ENCODE peak calls at places on chromosomes 5 and 9, in seven cellular contexts. X is A549, K is H1, G is HepG2, L is tibial nerve, W is transverse colon, O is K562. A is an unnamed sample.

GRCh38 chr9:89138463-89139390 is 39.9 kb downstream of the SHC3 start:
- DNase-seq in G (no peak), O (no peak), L (no peak), K (no peak), W (no peak), X (no peak), A (no peak)

GRCh38 chr5:82912462-82912861 is 164.7 kb downstream of the TMEM167A start:
- DNase-seq in O (no peak), K (no peak), W (no peak), L (no peak), X (no peak), G (no peak), A (no peak)

GRCh38 chr9:110807956-110808598 is 139.5 kb downstream of the MUSK start:
- DNase-seq in L (no peak), O (no peak), X (no peak), G (no peak), K (no peak), W (no peak), A (no peak)

GRCh38 chr9:130122465-130122864 is 49.7 kb upstream of the NCS1 start:
- DNase-seq in L (no peak), O (no peak), K (no peak), G (no peak), X (no peak), W (no peak), A (no peak)

GRCh38 chr5:141680751-141681201 is 1.3 kb downstream of the ARAP3 start:
- DNase-seq in X (no peak), O (peak; percentile 33), L (no peak), G (peak; percentile 7), K (peak; percentile 77), W (peak; percentile 19), A (no peak)

GRCh38 chr5:142900926-142901325 is 130.7 kb downstream of the ARHGAP26 start:
- DNase-seq in O (no peak), L (no peak), W (no peak), K (no peak), G (no peak), X (no peak), A (no peak)

GRCh38 chr9:131395027-131395744 is 1.3 kb downstream of the PRRC2B start:
- DNase-seq in W (peak; percentile 73), G (no peak), L (no peak), X (no peak), O (peak; percentile 42), K (peak; percentile 71), A (no peak)

GRCh38 chr9:129140397-129141065 is 29.3 kb downstream of the PTPA start:
- DNase-seq in W (peak; percentile 55), L (no peak), G (peak; percentile 56), X (peak; percentile 35), K (peak; percentile 69), O (peak; percentile 63), A (peak; percentile 52)

GRCh38 chr9:98375138-98375726 is 119.8 kb upstream of the TBC1D2 start:
- DNase-seq in G (no peak), O (peak; percentile 55), K (no peak), L (no peak), X (peak; percentile 53), W (no peak), A (no peak)

GRCh38 chr5:174799146-174799545 is 74.8 kb downstream of the MSX2 start:
- DNase-seq in G (no peak), O (no peak), K (no peak), X (no peak), L (no peak), W (no peak), A (no peak)

GRCh38 chr9:98230789-98231188 is 24.7 kb downstream of the TBC1D2 start:
- DNase-seq in G (no peak), X (no peak), O (no peak), L (no peak), W (no peak), K (no peak), A (no peak)

GRCh38 chr5:60488466-60489130 is 211.4 kb downstream of the DEPDC1B start:
- DNase-seq in G (no peak), O (no peak), L (no peak), X (no peak), K (no peak), W (no peak), A (no peak)
- H3K27ac ChIP-seq in G (peak overlapping the region; percentile 81), O (no peak overlapping the region), L (no peak overlapping the region), X (peak overlapping the region; percentile 79), K (no peak overlapping the region), W (peak overlapping the region; percentile 40), A (no peak overlapping the region)

GRCh38 chr9:135155396-135155795 is 67.9 kb downstream of the OLFM1 start:
- DNase-seq in K (no peak), L (no peak), W (no peak), G (no peak), X (no peak), O (no peak), A (no peak)

GRCh38 chr9:135151905-135152304 is 64.4 kb downstream of the OLFM1 start:
- DNase-seq in X (no peak), G (no peak), K (no peak), L (no peak), O (no peak), W (no peak), A (no peak)

GRCh38 chr9:135150981-135151380 is 63.5 kb downstream of the OLFM1 start:
- DNase-seq in W (no peak), K (no peak), L (no peak), X (no peak), O (no peak), G (no peak), A (no peak)

GRCh38 chr9:135154050-135154570 is 66.6 kb downstream of the OLFM1 start:
- DNase-seq in K (no peak), X (no peak), G (no peak), W (no peak), L (no peak), O (no peak), A (no peak)

GRCh38 chr9:135152608-135153337 is 65.3 kb downstream of the OLFM1 start:
- DNase-seq in X (no peak), W (no peak), L (no peak), G (peak; percentile 7), O (peak; percentile 63), K (peak; percentile 60), A (no peak)
- H3K4me1 ChIP-seq in X (peaks cover 9% of the 10 kb centered on the region), W (no peaks in the 10 kb centered on the region), L (no peaks in the 10 kb centered on the region), G (no peaks in the 10 kb centered on the region), O (peaks cover 6% of the 10 kb centered on the region), K (no peaks in the 10 kb centered on the region), A (no peaks in the 10 kb centered on the region)

DNA sequence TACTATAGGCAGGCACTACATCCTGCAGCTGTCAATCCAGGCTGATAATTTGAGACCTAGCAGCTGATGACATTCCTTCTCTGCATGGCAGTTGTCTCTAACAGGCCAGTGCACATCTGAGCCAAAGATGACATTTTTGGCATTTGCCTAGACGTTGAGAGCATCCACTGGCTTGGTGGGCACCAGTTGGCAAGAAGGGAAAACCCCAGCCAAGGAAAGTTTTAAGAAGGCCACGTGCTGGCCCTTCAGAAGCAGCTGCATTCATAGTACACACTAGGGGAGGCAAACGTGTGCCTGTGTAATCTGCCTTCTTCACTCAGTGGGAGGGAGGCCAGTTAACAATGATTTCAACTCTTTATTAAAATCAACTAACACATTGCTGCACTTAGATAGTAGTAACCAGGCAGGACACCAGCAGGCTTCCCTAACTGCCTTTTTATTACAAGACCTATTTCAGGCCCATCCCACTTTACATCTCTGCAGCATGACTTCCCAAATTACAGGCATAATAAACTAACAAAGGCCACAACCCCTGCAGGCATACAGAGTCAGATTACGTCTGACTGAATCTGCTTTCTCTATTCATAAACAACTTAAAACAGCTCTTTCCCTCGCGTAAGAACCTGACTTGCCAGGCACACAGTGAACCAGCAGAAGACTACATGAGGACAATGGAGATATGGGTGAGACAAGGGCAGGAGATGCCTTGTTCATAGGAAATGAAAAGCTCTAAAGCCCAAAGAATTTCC is 576.3 kb downstream of the PDE4D start:
- DNase-seq in X (no peak), O (no peak), L (peak; percentile 19), G (no peak), K (no peak), W (peak; percentile 36), A (peak; percentile 14)
- TF ChIP-seq EP300 in X (no peak), O (no peak), L (peak; percentile 27), G (no peak), K (no peak), W (peak; percentile 98), A (no peak)

GRCh38 chr5:43314724-43315123 is 1.5 kb upstream of the HMGCS1 start:
- DNase-seq in L (no peak), K (no peak), O (no peak), G (no peak), W (no peak), X (peak; percentile 86), A (no peak)
- H3K27ac ChIP-seq in L (no peak overlapping the region), K (no peak overlapping the region), O (no peak overlapping the region), G (peak overlapping the region; percentile 91), W (no peak overlapping the region), X (peak overlapping the region; percentile 81), A (no peak overlapping the region)

GRCh38 chr5:135874461-135874860 is 21.2 kb downstream of the IL9 start:
- DNase-seq in W (no peak), G (no peak), K (no peak), L (no peak), X (no peak), O (no peak), A (no peak)
- H3K4me1 ChIP-seq in W (no peaks in the 10 kb centered on the region), G (peaks cover 37% of the 10 kb centered on the region), K (no peaks in the 10 kb centered on the region), L (peaks cover 6% of the 10 kb centered on the region), X (no peaks in the 10 kb centered on the region), O (no peaks in the 10 kb centered on the region), A (no peaks in the 10 kb centered on the region)

GRCh38 chr9:69556707-69557106 is 115.5 kb downstream of the APBA1 start:
- DNase-seq in G (no peak), W (no peak), X (no peak), O (no peak), L (no peak), K (no peak), A (no peak)

GRCh38 chr9:69549310-69550202 is 122.6 kb downstream of the APBA1 start:
- DNase-seq in X (peak; percentile 49), K (no peak), W (no peak), L (peak; percentile 19), G (peak; percentile 45), O (peak; percentile 32), A (no peak)

GRCh38 chr9:69555802-69556201 is 116.4 kb downstream of the APBA1 start:
- DNase-seq in W (no peak), O (no peak), G (no peak), X (no peak), L (no peak), K (no peak), A (no peak)

GRCh38 chr9:69554945-69555344 is 117.2 kb downstream of the APBA1 start:
- DNase-seq in O (no peak), W (no peak), K (no peak), L (peak; percentile 18), X (peak; percentile 6), G (no peak), A (no peak)
- TF ChIP-seq EP300 in O (no peak), W (no peak), K (no peak), L (no peak), X (no peak), G (no peak), A (no peak)